ENCODE peak calls at places on chromosomes 1 and 21, in four cellular contexts. One of them, this sample, is unnamed. For H3K4me1, the result is how much of the 10 kb centered on the place peaks cover.

GRCh38 chr1:176998396-176998795 is 166.1 kb downstream of the ASTN1 start:
- DNase-seq in heart left ventricle: no peak
- DNase-seq in Peyer's patch: no peak
- DNase-seq in ascending aorta: no peak
- DNase-seq in this sample: no peak

GRCh38 chr21:45451771-45452182 is 46.8 kb downstream of the COL18A1 start:
- DNase-seq in heart left ventricle: no peak
- DNase-seq in Peyer's patch: no peak
- DNase-seq in ascending aorta: no peak
- DNase-seq in this sample: no peak

GRCh38 chr1:107698161-107698560 is 266.8 kb downstream of the VAV3 start:
- DNase-seq in heart left ventricle: no peak
- DNase-seq in Peyer's patch: no peak
- DNase-seq in ascending aorta: no peak
- DNase-seq in this sample: no peak

GRCh38 chr1:95196017-95196416 is 38.0 kb upstream of the RWDD3 start:
- DNase-seq in heart left ventricle: no peak
- DNase-seq in Peyer's patch: no peak
- DNase-seq in ascending aorta: no peak
- DNase-seq in this sample: no peak

GRCh38 chr1:228334226-228334935 is 72.3 kb downstream of the TRIM11 start:
- DNase-seq in heart left ventricle: peak
- DNase-seq in Peyer's patch: no peak
- DNase-seq in ascending aorta: no peak
- DNase-seq in this sample: no peak

GRCh38 chr1:87197156-87197555 is 131.5 kb upstream of the LMO4 start:
- DNase-seq in heart left ventricle: no peak
- DNase-seq in Peyer's patch: no peak
- DNase-seq in ascending aorta: no peak
- DNase-seq in this sample: no peak

GRCh38 chr1:65425697-65426096 is 5.2 kb downstream of the LEPR start:
- DNase-seq in heart left ventricle: no peak
- DNase-seq in Peyer's patch: no peak
- DNase-seq in ascending aorta: no peak
- DNase-seq in this sample: no peak

GRCh38 chr1:202619528-202619927 is 90.7 kb downstream of the SYT2 start:
- DNase-seq in heart left ventricle: no peak
- DNase-seq in Peyer's patch: no peak
- DNase-seq in ascending aorta: no peak
- DNase-seq in this sample: no peak

GRCh38 chr1:184567016-184567415 is 180.2 kb downstream of the C1orf21 start:
- DNase-seq in heart left ventricle: no peak
- DNase-seq in Peyer's patch: no peak
- DNase-seq in ascending aorta: no peak
- DNase-seq in this sample: no peak

GRCh38 chr1:215523128-215523861 is 43.8 kb upstream of the KCTD3 start:
- DNase-seq in heart left ventricle: no peak
- DNase-seq in Peyer's patch: no peak
- DNase-seq in ascending aorta: no peak
- DNase-seq in this sample: no peak

GRCh38 chr1:99207216-99207615 is 57.1 kb upstream of the PLPPR4 start:
- DNase-seq in heart left ventricle: no peak
- DNase-seq in Peyer's patch: no peak
- DNase-seq in ascending aorta: no peak
- DNase-seq in this sample: no peak

GRCh38 chr1:10721381-10722321 is 74.8 kb downstream of the CASZ1 start:
- DNase-seq in heart left ventricle: no peak
- DNase-seq in Peyer's patch: no peak
- DNase-seq in ascending aorta: no peak
- DNase-seq in this sample: no peak

GRCh38 chr1:161985301-161985825 is 38.3 kb downstream of the OLFML2B start:
- DNase-seq in heart left ventricle: no peak
- DNase-seq in Peyer's patch: no peak
- DNase-seq in ascending aorta: no peak
- DNase-seq in this sample: no peak

GRCh38 chr1:243421784-243422183 is 165.9 kb downstream of the SDCCAG8 start:
- DNase-seq in heart left ventricle: no peak
- DNase-seq in Peyer's patch: no peak
- DNase-seq in ascending aorta: no peak
- DNase-seq in this sample: no peak

GRCh38 chr1:44721521-44722361 is 9.2 kb downstream of the RNU5D-1 start:
- DNase-seq in heart left ventricle: no peak
- DNase-seq in Peyer's patch: peak
- DNase-seq in ascending aorta: no peak
- DNase-seq in this sample: no peak

GRCh38 chr1:24801169-24801568 is 55.9 kb downstream of the CLIC4 start:
- DNase-seq in heart left ventricle: no peak
- DNase-seq in Peyer's patch: no peak
- DNase-seq in ascending aorta: no peak
- DNase-seq in this sample: no peak

GRCh38 chr1:247294282-247294681 is 37.4 kb downstream of the ZNF496 start:
- DNase-seq in heart left ventricle: no peak
- DNase-seq in Peyer's patch: no peak
- DNase-seq in ascending aorta: no peak
- DNase-seq in this sample: no peak

GRCh38 chr1:7302873-7303272 is 468.2 kb upstream of the VAMP3 start:
- DNase-seq in heart left ventricle: no peak
- DNase-seq in Peyer's patch: no peak
- DNase-seq in ascending aorta: no peak
- DNase-seq in this sample: no peak

GRCh38 chr1:99608058-99608457 is 37.9 kb upstream of the PALMD start:
- DNase-seq in heart left ventricle: no peak
- DNase-seq in Peyer's patch: no peak
- DNase-seq in ascending aorta: no peak
- DNase-seq in this sample: no peak

GRCh38 chr1:220410681-220411080 is 117.3 kb upstream of the MARK1 start:
- DNase-seq in heart left ventricle: no peak
- DNase-seq in Peyer's patch: no peak
- DNase-seq in ascending aorta: no peak
- DNase-seq in this sample: no peak

GRCh38 chr1:166902279-166902678 is 26.2 kb upstream of the TADA1 start:
- DNase-seq in heart left ventricle: no peak
- DNase-seq in Peyer's patch: no peak
- DNase-seq in ascending aorta: no peak
- DNase-seq in this sample: no peak

GRCh38 chr1:209456878-209457277 is 126.6 kb upstream of the CAMK1G start:
- DNase-seq in heart left ventricle: no peak
- DNase-seq in Peyer's patch: no peak
- DNase-seq in ascending aorta: no peak
- DNase-seq in this sample: no peak

GRCh38 chr1:187374130-187374529 is 545.4 kb downstream of the PLA2G4A start:
- DNase-seq in heart left ventricle: no peak
- DNase-seq in Peyer's patch: no peak
- DNase-seq in ascending aorta: no peak
- DNase-seq in this sample: no peak

GRCh38 chr1:26553942-26554682 is 24.6 kb downstream of the RPS6KA1 start:
- DNase-seq in heart left ventricle: no peak
- DNase-seq in Peyer's patch: no peak
- DNase-seq in ascending aorta: no peak
- DNase-seq in this sample: no peak

GRCh38 chr21:46454142-46454541 is 4.5 kb upstream of the DIP2A start:
- DNase-seq in heart left ventricle: no peak
- DNase-seq in Peyer's patch: no peak
- DNase-seq in ascending aorta: no peak
- DNase-seq in this sample: no peak

GRCh38 chr1:93180723-93181613 is at the start of gene CCDC18:
- DNase-seq in heart left ventricle: no peak
- DNase-seq in Peyer's patch: peak
- DNase-seq in ascending aorta: no peak
- DNase-seq in this sample: no peak

GRCh38 chr1:86872086-86872485 is 41.8 kb downstream of the SELENOF start:
- DNase-seq in heart left ventricle: no peak
- DNase-seq in Peyer's patch: no peak
- DNase-seq in ascending aorta: no peak
- DNase-seq in this sample: no peak

GRCh38 chr1:155455588-155456195 is 106.9 kb downstream of the ASH1L start:
- DNase-seq in heart left ventricle: no peak
- DNase-seq in Peyer's patch: no peak
- DNase-seq in ascending aorta: no peak
- DNase-seq in this sample: no peak

DNA sequence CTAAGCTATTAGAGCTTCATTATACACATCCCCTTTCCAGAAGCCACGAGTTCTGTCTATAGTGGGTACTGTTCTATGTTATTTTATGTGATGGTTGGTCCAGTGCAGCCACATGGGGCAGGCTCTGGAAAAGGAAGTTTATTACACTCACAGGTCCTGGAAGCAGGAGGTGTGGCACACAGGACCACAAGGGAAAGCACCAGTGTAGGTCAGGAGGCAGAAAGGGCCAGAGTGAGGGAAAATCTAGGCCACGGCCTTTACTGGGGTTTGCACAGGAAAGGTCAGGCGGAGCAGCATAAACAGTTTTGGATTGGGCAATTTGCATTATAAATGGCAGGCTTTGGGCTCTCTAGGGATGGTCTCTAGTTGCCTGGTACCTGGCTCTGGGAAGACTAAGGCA is 21.8 kb upstream of the CNIH3 start:
- DNase-seq in heart left ventricle: no peak
- DNase-seq in Peyer's patch: no peak
- DNase-seq in ascending aorta: no peak
- DNase-seq in this sample: no peak
- H3K4me1 ChIP-seq in heart left ventricle: under half
- H3K4me1 ChIP-seq in Peyer's patch: under half
- H3K4me1 ChIP-seq in ascending aorta: under half
- H3K4me1 ChIP-seq in this sample: under half

DNA sequence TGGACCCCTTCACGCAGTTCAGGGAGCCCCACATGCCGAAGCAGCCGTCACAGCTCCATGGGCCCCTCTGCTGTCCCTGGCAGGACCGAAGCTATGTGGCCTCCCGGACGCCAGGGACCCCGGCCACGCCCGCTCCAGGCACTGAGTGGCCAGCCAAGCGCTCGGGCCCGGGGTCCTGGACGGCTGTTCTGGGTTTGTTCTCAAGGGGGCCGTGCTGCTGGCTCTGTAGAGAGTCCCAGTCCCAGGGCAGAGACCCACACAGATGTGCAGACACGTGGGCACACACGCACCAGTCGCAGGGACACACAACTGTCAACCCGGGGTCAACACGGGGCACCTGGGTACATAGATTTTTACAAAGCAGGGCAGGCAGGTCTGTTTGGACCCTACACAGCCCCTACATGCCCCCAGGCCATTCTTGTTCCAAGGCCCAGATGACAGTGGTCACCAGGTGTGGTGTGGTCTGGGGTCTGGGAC is 6.7 kb downstream of the B3GALT6 start:
- DNase-seq in heart left ventricle: no peak
- DNase-seq in Peyer's patch: no peak
- DNase-seq in ascending aorta: no peak
- DNase-seq in this sample: no peak
- H3K4me1 ChIP-seq in heart left ventricle: under half
- H3K4me1 ChIP-seq in Peyer's patch: under half
- H3K4me1 ChIP-seq in ascending aorta: under half
- H3K4me1 ChIP-seq in this sample: under half

GRCh38 chr1:208240698-208241355 is 3.4 kb downstream of the PLXNA2 start:
- DNase-seq in heart left ventricle: peak
- DNase-seq in Peyer's patch: no peak
- DNase-seq in ascending aorta: no peak
- DNase-seq in this sample: no peak

GRCh38 chr1:208238710-208239517 is 5.3 kb downstream of the PLXNA2 start:
- DNase-seq in heart left ventricle: no peak
- DNase-seq in Peyer's patch: no peak
- DNase-seq in ascending aorta: no peak
- DNase-seq in this sample: no peak

GRCh38 chr1:208241541-208241940 is 2.6 kb downstream of the PLXNA2 start:
- DNase-seq in heart left ventricle: no peak
- DNase-seq in Peyer's patch: no peak
- DNase-seq in ascending aorta: no peak
- DNase-seq in this sample: no peak

GRCh38 chr1:208242186-208242585 is 2.0 kb downstream of the PLXNA2 start:
- DNase-seq in heart left ventricle: no peak
- DNase-seq in Peyer's patch: no peak
- DNase-seq in ascending aorta: no peak
- DNase-seq in this sample: no peak

DNA sequence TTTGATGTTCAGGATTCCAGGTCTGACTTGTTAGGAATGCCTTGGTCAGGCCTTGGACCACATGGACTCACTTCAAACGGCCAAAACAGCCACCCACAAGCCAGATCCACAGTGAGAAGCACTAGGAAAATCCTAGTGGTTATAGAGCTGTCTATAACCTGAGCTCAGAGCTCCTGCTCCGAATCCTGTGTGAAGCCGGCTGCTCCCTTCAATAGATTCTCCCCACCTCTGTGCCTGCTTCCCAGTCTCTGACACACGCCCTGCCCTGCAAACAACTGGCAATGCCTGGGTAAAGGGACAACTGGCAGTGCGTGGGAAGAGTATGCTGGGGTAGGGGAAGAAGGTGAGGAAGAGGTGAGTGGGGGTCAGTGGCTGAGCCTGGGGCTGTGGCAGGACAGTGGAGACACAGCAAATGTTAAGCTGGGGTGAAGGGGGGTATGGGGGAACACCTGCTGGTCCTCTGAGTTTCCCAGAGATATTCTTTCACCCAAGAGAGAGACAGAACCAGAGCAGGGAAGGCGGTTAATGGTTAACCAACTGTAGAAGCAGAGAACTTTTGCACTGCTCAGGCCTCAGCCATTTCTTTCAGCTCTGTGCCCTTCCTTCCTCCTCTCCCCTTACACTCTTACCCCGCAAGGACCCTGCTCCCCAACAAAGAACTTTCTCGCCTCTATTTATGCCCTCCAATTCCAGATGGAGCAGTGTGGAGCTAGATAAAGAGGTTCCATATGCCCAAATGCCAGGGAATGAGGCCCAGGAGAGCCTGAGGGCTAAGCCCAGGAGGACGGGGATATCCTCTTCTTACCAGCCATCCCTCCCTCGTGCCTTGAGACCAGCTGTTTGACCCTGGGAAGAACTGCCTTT is 4.4 kb downstream of the PLXNA2 start:
- DNase-seq in heart left ventricle: no peak
- DNase-seq in Peyer's patch: peak
- DNase-seq in ascending aorta: no peak
- DNase-seq in this sample: no peak
- H3K4me1 ChIP-seq in heart left ventricle: half or more
- H3K4me1 ChIP-seq in Peyer's patch: under half
- H3K4me1 ChIP-seq in ascending aorta: under half
- H3K4me1 ChIP-seq in this sample: half or more

DNA sequence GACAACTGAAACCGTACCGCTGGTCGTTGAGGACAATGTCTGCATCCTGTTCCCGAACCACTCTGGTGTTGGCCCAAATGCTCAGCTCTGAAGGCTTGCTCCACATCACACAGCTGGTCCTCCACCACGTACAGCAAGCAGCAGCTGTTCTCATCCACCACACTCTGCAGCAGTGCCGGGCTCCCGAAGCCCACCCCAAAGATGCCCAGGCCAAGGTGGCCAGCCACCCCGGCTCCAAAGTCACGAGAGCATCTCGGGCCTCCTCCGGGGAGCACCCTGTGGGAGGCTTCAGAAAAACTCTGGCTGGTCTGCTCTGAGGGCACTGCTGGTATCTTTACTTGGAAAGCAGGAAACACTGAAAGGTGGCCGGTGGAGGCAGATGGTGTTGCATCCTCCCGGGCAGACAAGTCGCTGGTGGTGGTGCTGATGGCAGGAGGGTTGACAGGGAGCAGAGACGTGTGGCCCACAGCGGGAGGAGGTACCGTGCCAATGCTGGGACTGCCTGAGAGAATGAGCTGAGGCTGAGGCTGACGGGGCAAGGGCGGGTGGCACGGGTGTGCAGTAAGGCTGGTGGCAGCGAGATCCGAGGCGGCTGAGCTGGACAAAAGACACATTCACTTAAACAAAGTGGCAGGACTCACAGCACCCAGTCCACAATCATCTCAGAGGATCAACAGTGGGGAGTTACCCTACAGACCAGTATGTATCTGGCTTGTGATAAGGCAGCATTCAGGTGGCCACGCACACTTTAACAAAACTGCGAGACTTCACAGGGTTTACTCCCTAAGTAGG is 6.5 kb upstream of the CCDC27 start:
- DNase-seq in heart left ventricle: no peak
- DNase-seq in Peyer's patch: no peak
- DNase-seq in ascending aorta: no peak
- DNase-seq in this sample: no peak
- H3K4me1 ChIP-seq in heart left ventricle: under half
- H3K4me1 ChIP-seq in Peyer's patch: under half
- H3K4me1 ChIP-seq in ascending aorta: under half
- H3K4me1 ChIP-seq in this sample: under half

This sample was measured in esophagus squamous epithelium.